ENCODE peak calls at places on chromosomes 2 and 18, in five cellular contexts. O is PC-3, E is iPS DF 6.9, J is cardiac muscle cell, L is fibroblast of lung. U is an unnamed sample.

GRCh38 chr2:64166637-64167420 is 22.6 kb upstream of the PELI1 start:
- DNase-seq in O (no peak), E (no peak), J (no peak), L (no peak), U (no peak)

GRCh38 chr18:25278415-25278814 is 73.6 kb downstream of the ZNF521 start:
- DNase-seq in O (no peak), E (no peak), J (peak; percentile 7), L (peak; percentile 34), U (no peak)

GRCh38 chr18:7844017-7844416 is 276.9 kb downstream of the PTPRM start:
- DNase-seq in O (peak; percentile 13), E (no peak), J (no peak), L (peak; percentile 48), U (no peak)

GRCh38 chr2:164538250-164538866 is 82.9 kb downstream of the GRB14 start:
- DNase-seq in O (peak; percentile 73), E (no peak), J (peak; percentile 63), L (peak; percentile 27), U (no peak)

GRCh38 chr2:161199885-161200284 is 39.7 kb downstream of the TANK start:
- DNase-seq in O (no peak), E (no peak), J (no peak), L (no peak), U (no peak)

GRCh38 chr2:37326285-37326684 is 1.7 kb upstream of the PRKD3 start:
- DNase-seq in O (peak; percentile 66), E (no peak), J (no peak), L (peak; percentile 91), U (no peak)

GRCh38 chr2:205757271-205757670 is 75.0 kb downstream of the NRP2 start:
- DNase-seq in O (no peak), E (no peak), J (no peak), L (no peak), U (no peak)

GRCh38 chr2:20304411-20304810 is 46.2 kb downstream of the PUM2 start:
- DNase-seq in O (peak; percentile 31), E (no peak), J (no peak), L (peak; percentile 77), U (no peak)

DNA sequence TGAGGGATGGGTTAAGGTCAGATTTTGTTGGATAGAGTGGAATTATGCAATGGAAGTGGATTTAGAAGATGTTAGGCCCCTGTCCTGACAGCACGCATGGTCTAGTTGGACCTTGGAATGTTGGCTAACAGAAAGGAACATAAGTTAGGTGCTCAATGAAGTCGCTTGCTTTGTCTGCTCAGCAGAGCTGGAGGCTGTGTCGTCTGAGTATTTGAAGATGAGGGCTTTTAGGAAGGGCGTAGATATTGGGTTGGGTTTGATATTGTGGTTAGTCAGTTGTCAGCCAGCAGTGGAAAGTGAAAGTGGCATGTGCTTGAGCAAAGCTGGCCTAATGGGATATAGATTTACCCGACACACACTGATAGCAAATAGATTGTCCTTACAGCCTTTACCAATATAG is 239.3 kb downstream of the PRKCE start:
- DNase-seq in O (no peak), E (no peak), J (no peak), L (no peak), U (no peak)
- H3K4me3 ChIP-seq in O (no peak overlapping the region), E (no peak overlapping the region), J (no peak overlapping the region), L (no peak overlapping the region), U (no peak overlapping the region)

DNA sequence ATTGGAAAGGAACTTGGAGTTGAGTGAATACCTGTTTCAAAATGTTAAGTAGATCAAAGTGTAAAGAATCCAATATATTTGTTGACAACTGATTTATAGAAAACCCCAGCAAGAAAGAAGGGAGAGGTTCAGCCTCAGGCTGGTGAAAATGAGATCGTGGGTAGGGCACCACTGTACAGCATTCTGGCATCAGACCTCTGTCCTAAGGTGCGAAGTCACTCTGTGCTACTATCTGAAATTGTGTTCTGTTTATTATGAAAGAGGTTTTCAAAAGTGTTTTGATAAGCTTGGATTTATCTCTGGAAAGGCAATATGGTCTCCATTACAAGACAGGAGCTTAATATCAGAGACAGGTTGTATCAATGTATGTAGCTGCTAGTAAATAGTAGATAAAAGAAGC is 80.5 kb upstream of the MAP4K3 start:
- DNase-seq in O (no peak), E (no peak), J (no peak), L (no peak), U (no peak)
- H3K4me1 ChIP-seq in O (peaks cover 27% of the 10 kb centered on the region), E (peaks cover 8% of the 10 kb centered on the region), J (peaks cover 14% of the 10 kb centered on the region), L (peaks cover 14% of the 10 kb centered on the region), U (peaks cover 50% of the 10 kb centered on the region)

GRCh38 chr18:46437019-46437418 is 220.0 kb downstream of the LOXHD1 start:
- DNase-seq in O (no peak), E (no peak), J (no peak), L (no peak), U (no peak)

GRCh38 chr18:46433121-46433826 is 223.7 kb downstream of the LOXHD1 start:
- DNase-seq in O (no peak), E (peak; percentile 66), J (no peak), L (no peak), U (no peak)

GRCh38 chr18:46434629-46435028 is 222.4 kb downstream of the LOXHD1 start:
- DNase-seq in O (no peak), E (no peak), J (no peak), L (no peak), U (no peak)

GRCh38 chr18:46431522-46432171 is 225.4 kb downstream of the LOXHD1 start:
- DNase-seq in O (no peak), E (no peak), J (no peak), L (no peak), U (no peak)

GRCh38 chr18:46435031-46435430 is 222.0 kb downstream of the LOXHD1 start:
- DNase-seq in O (no peak), E (no peak), J (no peak), L (no peak), U (no peak)
- H3K4me3 ChIP-seq in O (no peak overlapping the region), E (no peak overlapping the region), J (no peak overlapping the region), L (no peak overlapping the region), U (no peak overlapping the region)

DNA sequence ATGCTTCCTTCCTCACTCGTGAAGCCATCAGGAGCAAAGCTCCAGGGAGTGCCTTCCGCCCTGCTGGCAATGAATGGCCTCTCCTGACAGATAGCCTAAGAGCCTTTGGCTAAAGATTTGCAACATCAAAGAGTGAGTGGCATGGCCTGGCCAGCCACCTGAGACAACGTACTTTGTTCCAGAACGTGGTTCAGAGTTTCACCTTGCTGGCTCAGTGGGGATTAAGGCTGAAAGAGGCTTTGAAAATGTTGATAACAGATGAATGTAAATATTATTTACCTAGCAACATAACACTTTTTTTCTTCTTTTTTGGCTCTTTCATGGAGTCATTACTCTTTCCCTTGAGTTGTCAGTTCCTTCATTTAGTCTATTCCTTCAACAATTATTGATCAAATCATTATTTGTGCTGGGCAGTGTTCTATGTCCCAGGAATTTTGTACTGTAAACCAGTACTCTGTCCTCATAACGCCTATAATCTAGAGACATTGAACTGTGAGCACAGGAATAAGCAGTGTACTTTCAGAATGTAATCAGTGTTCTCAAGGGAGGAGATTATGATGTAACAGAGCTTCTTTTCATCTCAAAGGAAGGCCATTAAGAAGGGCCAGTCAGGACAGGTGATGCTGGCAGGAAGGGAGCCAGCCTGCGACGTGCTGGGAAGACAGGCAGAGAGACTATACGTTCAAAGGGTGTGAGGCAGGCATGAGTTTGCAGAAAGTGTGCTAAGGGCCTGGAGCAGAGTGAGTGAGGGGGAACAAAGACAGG is 59.4 kb upstream of the SH3RF3 start:
- DNase-seq in O (no peak), E (no peak), J (no peak), L (no peak), U (no peak)
- H3K4me1 ChIP-seq in O (no peaks in the 10 kb centered on the region), E (peaks cover 2% of the 10 kb centered on the region), J (peaks cover 14% of the 10 kb centered on the region), L (no peaks in the 10 kb centered on the region), U (no peaks in the 10 kb centered on the region)

GRCh38 chr2:240454031-240454901 is 18.8 kb downstream of the GPC1 start:
- DNase-seq in O (no peak), E (no peak), J (no peak), L (no peak), U (no peak)
- H3K4me3 ChIP-seq in O (no peak overlapping the region), E (peak overlapping the region; percentile 13), J (peak overlapping the region; percentile 38), L (peak overlapping the region; percentile 10), U (no peak overlapping the region)

GRCh38 chr2:235303499-235304291 is 190.1 kb upstream of the AGAP1 start:
- DNase-seq in O (no peak), E (no peak), J (no peak), L (no peak), U (no peak)

GRCh38 chr2:235302263-235302662 is 191.6 kb upstream of the AGAP1 start:
- DNase-seq in O (no peak), E (no peak), J (no peak), L (no peak), U (no peak)

GRCh38 chr2:235301202-235302076 is 192.4 kb upstream of the AGAP1 start:
- DNase-seq in O (no peak), E (no peak), J (no peak), L (no peak), U (no peak)

GRCh38 chr2:235295831-235296230 is 198.0 kb upstream of the AGAP1 start:
- DNase-seq in O (no peak), E (no peak), J (no peak), L (no peak), U (no peak)

DNA sequence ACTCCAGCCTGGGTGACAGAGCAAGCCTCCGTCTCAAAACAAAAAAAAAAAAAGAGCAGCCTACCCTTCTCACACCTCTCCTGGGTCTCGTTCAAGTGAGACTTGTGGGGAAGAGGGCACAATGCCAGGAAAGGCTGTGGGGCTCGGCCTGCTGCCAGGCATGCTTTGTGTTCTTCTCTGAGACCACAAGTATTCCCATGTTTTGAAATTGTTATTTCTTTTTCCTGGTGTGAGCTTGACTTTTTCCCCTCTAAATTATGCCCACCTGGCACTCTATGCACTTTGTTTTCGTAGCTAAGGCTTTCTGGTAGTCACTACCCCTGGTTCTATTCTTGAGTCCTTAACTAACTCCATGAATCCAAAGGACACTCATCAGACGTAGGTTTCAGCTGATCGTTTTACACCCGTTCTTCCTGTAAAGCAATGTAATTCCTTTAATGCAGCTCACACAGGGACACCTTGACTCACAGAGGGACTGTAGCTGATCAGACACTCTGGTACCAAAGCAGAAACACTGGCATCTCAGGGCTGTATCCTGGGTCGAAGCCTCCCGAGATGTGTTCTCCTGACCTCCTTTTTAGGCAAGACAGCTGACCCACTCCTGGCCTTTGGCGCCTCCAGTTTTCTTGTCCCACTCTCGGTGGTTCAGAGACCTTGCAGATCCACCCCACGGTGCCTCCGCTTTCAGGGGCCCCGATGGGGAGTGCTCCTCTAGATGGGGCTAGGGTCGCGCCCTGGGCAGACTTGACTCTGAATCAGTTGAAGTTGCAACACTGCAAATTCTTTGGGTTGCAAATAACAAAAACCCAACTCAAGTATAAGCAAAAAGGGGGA is 193.3 kb upstream of the AGAP1 start:
- DNase-seq in O (no peak), E (no peak), J (no peak), L (peak; percentile 84), U (peak; percentile 74)
- H3K4me1 ChIP-seq in O (no peaks in the 10 kb centered on the region), E (no peaks in the 10 kb centered on the region), J (no peaks in the 10 kb centered on the region), L (peaks cover 5% of the 10 kb centered on the region), U (no peaks in the 10 kb centered on the region)

GRCh38 chr2:237485844-237486243 is 1.2 kb upstream of the MLPH start:
- DNase-seq in O (peak; percentile 42), E (no peak), J (no peak), L (no peak), U (no peak)
- H3K4me3 ChIP-seq in O (peak overlapping the region; percentile 92), E (no peak overlapping the region), J (no peak overlapping the region), L (peak overlapping the region; percentile 64), U (peak overlapping the region; percentile 69)

DNA sequence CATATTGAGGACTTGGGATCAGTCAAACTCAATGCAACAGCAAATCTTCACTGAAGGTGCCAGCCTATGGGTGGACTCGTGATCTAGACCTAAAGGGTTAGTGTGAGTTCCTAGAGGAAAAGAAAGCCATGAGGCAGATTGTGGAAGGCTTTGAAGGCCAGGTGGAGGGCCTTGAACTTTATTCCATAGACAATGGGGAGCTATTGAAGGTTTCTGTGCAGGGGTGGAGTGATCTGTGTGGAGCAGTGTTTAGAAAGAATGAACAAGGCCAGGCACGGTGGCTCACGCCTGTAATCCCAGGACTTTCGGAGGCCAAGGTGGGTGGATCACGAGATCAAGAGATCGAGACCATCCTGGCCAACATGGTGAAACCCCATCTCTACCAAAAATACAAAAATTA is 61.5 kb downstream of the EPAS1 start:
- DNase-seq in O (no peak), E (no peak), J (no peak), L (no peak), U (no peak)
- H3K4me1 ChIP-seq in O (peaks cover 8% of the 10 kb centered on the region), E (no peaks in the 10 kb centered on the region), J (no peaks in the 10 kb centered on the region), L (peaks cover 5% of the 10 kb centered on the region), U (peaks cover 68% of the 10 kb centered on the region)